ENCODE peak calls at places on chromosomes 2 and 18, in nine cellular contexts. U, T, M, B, V, O, N, D and X are unnamed samples.

GRCh38 chr2:18467727-18468363 is 92.6 kb downstream of the RDH14 start:
- DNase-seq in U (no peak), T (no peak), M (no peak), B (no peak), V (no peak), O (no peak), N (no peak), D (no peak), X (no peak)

GRCh38 chr2:144518744-144519596 is 949 bp downstream of the ZEB2 start:
- DNase-seq in U (no peak), T (no peak), M (no peak), B (peak; percentile 41), V (no peak), O (peak; percentile 57), N (no peak), D (no peak), X (peak; percentile 40)

GRCh38 chr2:114729025-114729424 is 286.6 kb downstream of the DPP10 start:
- DNase-seq in U (peak; percentile 36), T (no peak), M (no peak), B (no peak), V (no peak), O (peak; percentile 16), N (no peak), D (no peak), X (no peak)

GRCh38 chr2:155825876-155826275 is 506.6 kb downstream of the NR4A2 start:
- DNase-seq in U (peak; percentile 22), T (no peak), M (no peak), B (no peak), V (no peak), O (no peak), N (no peak), D (no peak), X (no peak)

GRCh38 chr2:20144861-20145260 is 80.1 kb downstream of the SDC1 start:
- DNase-seq in U (no peak), T (no peak), M (no peak), B (no peak), V (no peak), O (no peak), N (no peak), D (no peak), X (peak; percentile 39)

GRCh38 chr2:29281585-29281984 is 166.4 kb downstream of the CLIP4 start:
- DNase-seq in U (peak; percentile 51), T (peak; percentile 91), M (no peak), B (no peak), V (peak; percentile 73), O (no peak), N (no peak), D (peak; percentile 73), X (no peak)

GRCh38 chr2:65049010-65049639 is 7.1 kb upstream of the CEP68 start:
- DNase-seq in U (no peak), T (no peak), M (no peak), B (no peak), V (no peak), O (peak; percentile 41), N (no peak), D (no peak), X (no peak)

GRCh38 chr2:119326938-119327337 is 39.7 kb downstream of the C2orf76 start:
- DNase-seq in U (no peak), T (no peak), M (no peak), B (no peak), V (no peak), O (peak; percentile 75), N (no peak), D (no peak), X (no peak)

GRCh38 chr18:63309422-63309821 is 10.1 kb downstream of the BCL2 start:
- DNase-seq in U (no peak), T (no peak), M (no peak), B (no peak), V (no peak), O (no peak), N (no peak), D (no peak), X (no peak)

GRCh38 chr2:15733867-15734765 is 142.4 kb downstream of the DDX1 start:
- DNase-seq in U (peak; percentile 51), T (peak; percentile 84), M (no peak), B (no peak), V (peak; percentile 18), O (no peak), N (no peak), D (no peak), X (no peak)

GRCh38 chr2:143696651-143697050 is 567.4 kb downstream of the ARHGAP15 start:
- DNase-seq in U (no peak), T (no peak), M (no peak), B (peak; percentile 12), V (no peak), O (no peak), N (no peak), D (no peak), X (peak; percentile 31)

GRCh38 chr2:237859533-237860272 is at the start of gene RAMP1:
- DNase-seq in U (peak; percentile 56), T (no peak), M (no peak), B (no peak), V (no peak), O (no peak), N (no peak), D (peak; percentile 79), X (no peak)

GRCh38 chr2:206971805-206972204 is 32.5 kb downstream of the CPO start:
- DNase-seq in U (peak; percentile 15), T (peak; percentile 69), M (peak; percentile 61), B (no peak), V (no peak), O (peak; percentile 8), N (no peak), D (peak; percentile 64), X (no peak)

GRCh38 chr2:85734015-85734414 is 19.8 kb upstream of the ATOH8 start:
- DNase-seq in U (no peak), T (no peak), M (peak; percentile 73), B (no peak), V (no peak), O (no peak), N (no peak), D (peak; percentile 57), X (no peak)

GRCh38 chr2:131026914-131027313 is 66.3 kb downstream of the FAM168B start:
- DNase-seq in U (no peak), T (no peak), M (no peak), B (no peak), V (no peak), O (no peak), N (no peak), D (no peak), X (no peak)

GRCh38 chr2:188293601-188294482 is 2.2 kb downstream of the GULP1 start:
- DNase-seq in U (peak; percentile 83), T (peak; percentile 59), M (peak; percentile 52), B (no peak), V (peak; percentile 68), O (no peak), N (no peak), D (peak; percentile 90), X (no peak)

DNA sequence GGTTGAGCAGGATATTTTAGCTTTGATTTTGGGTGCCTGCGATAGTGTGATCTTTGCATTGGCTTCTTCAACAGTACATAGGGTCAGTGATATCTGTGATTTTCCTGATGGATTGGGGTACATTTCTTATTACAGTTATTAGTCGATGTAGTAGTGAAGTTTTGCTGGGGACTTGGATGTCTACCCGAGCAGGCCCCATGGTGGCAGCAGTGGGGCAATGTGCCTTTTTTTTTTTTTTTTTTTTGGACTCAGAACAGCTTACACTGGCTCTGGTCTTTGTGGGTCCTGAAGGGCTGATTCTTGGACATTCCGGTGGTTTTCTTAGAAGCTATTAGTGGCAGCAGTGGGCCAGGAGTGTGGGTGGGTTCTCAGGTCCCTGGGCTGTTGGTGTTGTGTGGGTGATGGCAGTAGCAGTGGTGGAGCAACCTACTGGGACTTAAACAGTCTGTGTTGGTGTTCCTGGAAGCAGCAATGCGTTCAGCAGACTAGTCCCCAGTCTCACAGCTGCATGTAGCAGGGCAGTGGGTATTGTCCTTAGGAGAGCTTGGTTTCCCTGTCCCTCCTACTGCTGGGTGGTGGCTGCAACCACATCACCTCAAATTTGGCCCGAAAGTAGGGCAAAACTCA is 53.7 kb upstream of the SLC4A10 start:
- DNase-seq in U (no peak), T (peak; percentile 4), M (no peak), B (no peak), V (no peak), O (no peak), N (no peak), D (no peak), X (peak; percentile 22)
- TF ChIP-seq CTCF in U (no peak), T (peak; percentile 31), M (no peak), B (peak; percentile 24), V (peak; percentile 49), O (no peak), N (no peak), D (no peak), X (peak; percentile 29)

GRCh38 chr2:217979151-217979811 is 23.5 kb downstream of the TNS1 start:
- DNase-seq in U (no peak), T (peak; percentile 52), M (no peak), B (no peak), V (peak; percentile 33), O (no peak), N (no peak), D (peak; percentile 69), X (no peak)
- H3K4me3 ChIP-seq in U (peak overlapping the region; percentile 31), T (peak overlapping the region; percentile 60), M (peak overlapping the region; percentile 55), B (no peak overlapping the region), V (peak overlapping the region; percentile 54), O (no peak overlapping the region), N (peak overlapping the region; percentile 62), D (peak overlapping the region; percentile 70), X (no peak overlapping the region)

DNA sequence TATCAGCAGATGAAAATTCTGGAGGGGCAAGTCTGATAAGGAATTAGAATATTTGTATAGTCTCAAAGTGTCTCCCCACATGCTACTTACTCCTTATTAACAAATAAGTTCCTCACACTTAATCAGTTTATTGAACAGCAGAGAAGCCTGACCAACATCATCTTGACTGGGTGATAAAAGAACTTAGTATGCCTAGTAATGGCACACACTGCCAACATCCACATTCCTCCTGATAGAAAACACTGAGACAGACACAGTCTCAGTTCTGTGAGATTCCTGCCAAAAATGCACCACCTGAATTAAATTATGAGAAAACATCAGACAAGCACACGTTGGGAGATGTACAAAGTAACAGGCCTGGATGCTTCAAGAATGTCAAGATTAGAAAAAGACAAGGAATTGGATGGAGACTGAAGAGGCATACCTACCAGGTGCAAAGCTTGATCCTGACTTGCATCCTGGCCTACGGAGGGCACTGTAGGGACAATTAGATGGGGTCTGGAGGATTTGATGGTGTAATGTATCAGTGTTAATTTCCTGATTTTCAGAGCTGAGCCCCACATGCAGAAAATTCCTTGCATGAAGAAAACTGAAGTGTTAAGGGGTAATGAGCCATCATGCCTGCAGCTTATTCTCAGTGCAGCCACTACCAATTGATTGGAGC is 200.4 kb upstream of the SH3BP4 start:
- DNase-seq in U (no peak), T (no peak), M (no peak), B (no peak), V (no peak), O (no peak), N (no peak), D (no peak), X (no peak)
- TF ChIP-seq CTCF in U (no peak), T (no peak), M (no peak), B (no peak), V (peak; percentile 22), O (no peak), N (no peak), D (no peak), X (no peak)

DNA sequence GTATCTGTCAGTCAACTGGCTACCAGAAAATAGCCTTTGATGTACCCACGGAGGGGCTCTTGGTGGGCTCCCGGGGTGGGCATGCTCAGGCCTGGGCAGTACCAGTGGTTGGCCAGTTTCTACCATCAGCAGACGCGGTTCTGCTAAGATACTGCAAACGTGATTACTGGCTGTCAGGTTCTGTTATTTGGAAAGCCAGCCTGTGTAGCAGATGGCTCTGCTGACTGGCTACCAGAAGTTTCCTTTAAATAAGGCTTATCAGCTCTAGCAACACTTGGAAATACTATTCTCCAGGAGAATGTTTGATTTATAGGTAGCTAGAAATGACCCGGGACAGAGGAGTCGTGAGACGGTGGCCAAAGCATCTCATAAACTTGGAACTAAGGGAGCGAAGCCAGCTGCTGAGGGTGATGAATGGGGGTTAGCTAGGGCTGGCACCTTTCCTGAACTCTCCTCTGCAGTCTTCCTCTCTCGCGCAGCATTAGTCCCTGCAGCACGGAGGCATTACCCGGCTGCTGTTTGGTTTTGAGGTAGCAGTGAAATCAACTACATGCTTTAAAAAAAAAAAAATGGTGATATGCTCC is 171.9 kb downstream of the AGAP1 start:
- DNase-seq in U (no peak), T (no peak), M (no peak), B (no peak), V (no peak), O (no peak), N (no peak), D (peak; percentile 79), X (no peak)
- H3K4me3 ChIP-seq in U (no peak overlapping the region), T (peak overlapping the region; percentile 52), M (no peak overlapping the region), B (no peak overlapping the region), V (no peak overlapping the region), O (no peak overlapping the region), N (no peak overlapping the region), D (peak overlapping the region; percentile 37), X (no peak overlapping the region)